ENCODE peak calls at places on chromosomes 16 and 17, in six cellular contexts. R, M, L, B, J and T are unnamed samples.

GRCh38 chr17:6461792-6462524 is 17.7 kb downstream of the PIMREG start:
- DNase-seq in L (no peak), J (no peak), R (no peak), B (no peak), M (no peak), T (peak; percentile 57)

GRCh38 chr16:85392756-85393673 is 220.1 kb upstream of the GSE1 start:
- DNase-seq in R (no peak), J (no peak), L (peak; percentile 9), M (no peak), B (peak; percentile 44), T (no peak)

GRCh38 chr17:39579318-39580081 is 28.2 kb downstream of the NEUROD2 start:
- DNase-seq in B (no peak), M (no peak), L (no peak), R (no peak), J (peak; percentile 21), T (no peak)

GRCh38 chr16:10597184-10597583 is 16.8 kb upstream of the EMP2 start:
- DNase-seq in M (no peak), L (no peak), J (no peak), B (no peak), R (no peak), T (no peak)

GRCh38 chr16:70162041-70162451 is 11.5 kb upstream of the CLEC18C start:
- DNase-seq in M (no peak), L (no peak), B (no peak), R (no peak), J (peak; percentile 33), T (no peak)

GRCh38 chr16:5918553-5919127 is 821.0 kb upstream of the EEF2KMT start:
- DNase-seq in L (no peak), J (no peak), B (no peak), R (no peak), M (no peak), T (no peak)

GRCh38 chr17:82301300-82301915 is 16.0 kb downstream of the CD7 start:
- DNase-seq in B (no peak), M (no peak), L (no peak), J (no peak), R (no peak), T (peak; percentile 50)

GRCh38 chr16:2093793-2094192 is 41.9 kb downstream of the PKD1 start:
- DNase-seq in M (no peak), L (no peak), J (no peak), B (no peak), R (no peak), T (no peak)

GRCh38 chr16:49596119-49596518 is 222.5 kb downstream of the C16orf78 start:
- DNase-seq in L (peak; percentile 24), M (no peak), J (peak; percentile 56), B (no peak), R (no peak), T (no peak)

GRCh38 chr16:64089697-64090096 is 1032.2 kb downstream of the CDH11 start:
- DNase-seq in L (no peak), J (peak; percentile 30), R (no peak), B (no peak), M (no peak), T (no peak)

GRCh38 chr17:81417049-81417878 is 22.0 kb downstream of the BAHCC1 start:
- DNase-seq in R (peak; percentile 75), J (no peak), L (no peak), M (no peak), B (no peak), T (no peak)

GRCh38 chr17:70318061-70318460 is 148.7 kb downstream of the KCNJ2 start:
- DNase-seq in J (no peak), L (no peak), M (no peak), R (no peak), B (no peak), T (no peak)

GRCh38 chr16:23987443-23987842 is 151.7 kb downstream of the PRKCB start:
- DNase-seq in M (no peak), L (no peak), J (no peak), R (no peak), B (no peak), T (peak; percentile 9)

GRCh38 chr17:337022-337420 is 15.6 kb downstream of the RPH3AL start:
- DNase-seq in J (no peak), M (no peak), B (no peak), L (no peak), R (no peak), T (no peak)

GRCh38 chr17:7818026-7818425 is 16.0 kb upstream of the KDM6B start:
- DNase-seq in J (no peak), L (no peak), B (no peak), M (no peak), R (no peak), T (no peak)

GRCh38 chr17:7644768-7645167 is 6.0 kb upstream of the ATP1B2 start:
- DNase-seq in B (no peak), L (no peak), M (no peak), J (no peak), R (no peak), T (no peak)

GRCh38 chr17:8117980-8118768 is at the start of gene ALOXE3:
- DNase-seq in R (no peak), J (peak; percentile 41), L (peak; percentile 23), B (no peak), M (no peak), T (peak; percentile 47)

GRCh38 chr17:3485481-3486068 is 9.8 kb downstream of the ASPA start:
- DNase-seq in B (no peak), R (no peak), M (no peak), J (no peak), L (no peak), T (no peak)

GRCh38 chr17:29140051-29140582 is 40.1 kb downstream of the MYO18A start:
- DNase-seq in M (peak; percentile 89), R (peak; percentile 88), J (peak; percentile 68), B (peak; percentile 93), L (peak; percentile 81), T (peak; percentile 96)

GRCh38 chr16:8575399-8575798 is 14.9 kb downstream of the TMEM114 start:
- DNase-seq in J (no peak), M (no peak), R (no peak), L (no peak), B (no peak), T (no peak)

GRCh38 chr16:2483160-2483559 is 8.2 kb downstream of the TBC1D24 start:
- DNase-seq in L (no peak), M (no peak), J (no peak), R (no peak), B (no peak), T (no peak)

GRCh38 chr16:2016407-2016922 is 3.1 kb upstream of the NPW start:
- DNase-seq in J (no peak), R (no peak), L (no peak), M (no peak), B (no peak), T (peak; percentile 38)

GRCh38 chr16:87076950-87077749 is 240.0 kb downstream of the C16orf95 start:
- DNase-seq in M (no peak), B (peak; percentile 80), J (peak; percentile 66), R (no peak), L (no peak), T (peak; percentile 69)
- TF ChIP-seq CTCF in M (peak; percentile 27), B (peak; percentile 59), J (peak; percentile 82), R (peak; percentile 38), L (no peak), T (peak; percentile 57)

GRCh38 chr17:56715613-56716357 is 117.9 kb downstream of the C17orf67 start:
- DNase-seq in M (peak; percentile 77), J (peak; percentile 84), B (peak; percentile 76), R (peak; percentile 79), L (peak; percentile 40), T (peak; percentile 90)
- TF ChIP-seq CTCF in M (peak; percentile 85), J (peak; percentile 76), B (peak; percentile 85), R (peak; percentile 78), L (peak; percentile 24), T (peak; percentile 83)

GRCh38 chr17:78476149-78476548 is 97.7 kb downstream of the PGS1 start:
- DNase-seq in M (no peak), L (no peak), B (no peak), J (no peak), R (no peak), T (no peak)

GRCh38 chr17:78472035-78472905 is 93.8 kb downstream of the PGS1 start:
- DNase-seq in R (no peak), B (no peak), M (no peak), L (no peak), J (no peak), T (no peak)

GRCh38 chr17:78475211-78475610 is 96.8 kb downstream of the PGS1 start:
- DNase-seq in L (no peak), M (no peak), J (no peak), B (no peak), R (no peak), T (no peak)

GRCh38 chr17:78474631-78475146 is 96.2 kb downstream of the PGS1 start:
- DNase-seq in L (no peak), R (no peak), B (no peak), J (no peak), M (no peak), T (peak; percentile 60)

DNA sequence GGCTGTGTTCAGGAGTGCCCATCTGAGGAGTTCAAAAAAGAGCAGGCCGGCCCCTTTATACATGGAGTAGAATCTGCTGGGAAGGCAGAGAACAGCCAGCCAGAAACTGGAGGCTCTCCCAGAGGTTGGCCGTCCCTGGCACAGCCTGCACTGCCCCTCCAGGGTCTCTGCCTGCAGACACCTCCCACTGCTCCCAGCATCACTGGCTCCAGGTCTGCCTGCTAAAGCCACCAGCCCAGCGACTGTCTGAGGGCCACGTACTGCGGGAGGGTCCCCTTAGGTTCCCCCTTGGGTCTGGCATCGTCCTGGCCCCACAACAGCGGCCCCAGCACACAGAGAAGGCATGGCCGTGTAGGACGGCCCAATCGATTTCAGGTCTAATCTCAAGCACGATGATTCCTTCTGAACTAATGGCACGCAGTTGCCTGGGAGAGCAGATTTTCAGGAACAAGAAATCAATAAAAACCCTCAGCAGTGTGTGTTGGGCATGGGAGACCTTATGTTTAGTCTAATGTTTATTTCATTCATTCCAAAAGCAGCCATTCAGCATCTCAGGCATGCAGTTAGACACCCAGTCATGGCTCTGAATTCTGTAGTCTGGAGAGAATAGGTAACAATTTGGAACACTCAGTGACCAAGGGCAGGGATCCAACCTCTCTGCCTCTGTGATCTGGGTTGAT is 95.6 kb downstream of the PGS1 start:
- DNase-seq in M (no peak), B (no peak), R (no peak), L (no peak), J (no peak), T (no peak)
- TF ChIP-seq CTCF in M (no peak), B (no peak), R (no peak), L (no peak), J (no peak), T (no peak)

GRCh38 chr16:50688867-50689266 is 4.5 kb upstream of the NOD2 start:
- DNase-seq in M (no peak), B (no peak), R (no peak), J (no peak), L (no peak), T (no peak)

GRCh38 chr16:50690177-50690576 is 3.2 kb upstream of the NOD2 start:
- DNase-seq in L (no peak), R (no peak), M (no peak), B (no peak), J (no peak), T (no peak)

GRCh38 chr16:50684823-50685455 is 3.8 kb upstream of the SNX20 start:
- DNase-seq in B (no peak), M (no peak), L (no peak), R (no peak), J (no peak), T (peak; percentile 50)

GRCh38 chr16:50685456-50686058 is 4.4 kb upstream of the SNX20 start:
- DNase-seq in L (no peak), R (peak; percentile 59), M (no peak), J (no peak), B (no peak), T (no peak)

DNA sequence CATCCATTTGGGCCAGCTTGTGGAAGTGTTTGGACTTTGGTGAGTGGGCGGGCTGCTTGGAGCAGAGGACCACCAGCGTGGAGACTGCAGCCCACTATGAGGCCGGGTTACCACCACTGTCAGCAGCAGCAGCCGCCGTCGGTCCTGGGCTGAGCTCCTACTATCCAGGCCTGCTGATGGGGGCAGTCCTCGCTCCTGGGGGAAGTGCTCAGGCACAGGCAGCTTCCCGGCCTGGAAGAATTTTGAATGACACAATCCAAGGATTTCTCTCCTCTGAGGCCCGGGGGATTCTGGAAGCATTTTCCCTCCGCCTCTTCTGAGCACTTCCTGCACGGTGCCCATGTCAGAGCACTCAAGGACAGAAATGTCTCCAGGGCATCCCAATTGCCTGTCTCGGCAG is 5.3 kb upstream of the NOD2 start:
- DNase-seq in J (no peak), M (no peak), B (no peak), L (no peak), R (no peak), T (no peak)
- TF ChIP-seq CTCF in J (no peak), M (no peak), B (no peak), L (no peak), R (no peak), T (no peak)